ENCODE peak calls at places on chromosomes 6 and 20, in eight cellular contexts. N, G, R, O, Z, K, I and U are unnamed samples. For H3K36me3, the result is how much of the 10 kb centered on the place peaks cover.

GRCh38 chr6:53581161-53581560 is 36.3 kb upstream of the GCLC start:
- DNase-seq in Z (peak), O (no peak), R (peak), N (no peak), I (no peak), K (no peak), G (no peak), U (no peak)

GRCh38 chr6:14467591-14467990 is 350.0 kb downstream of the CD83 start:
- DNase-seq in G (no peak), I (no peak), O (no peak), Z (no peak), K (no peak), N (no peak), R (no peak), U (no peak)

GRCh38 chr6:57432162-57432561 is 114.7 kb downstream of the PRIM2 start:
- DNase-seq in G (no peak), N (no peak), I (no peak), Z (peak), O (no peak), K (no peak), R (no peak), U (no peak)

GRCh38 chr6:44801188-44801587 is 413.7 kb downstream of the CDC5L start:
- DNase-seq in Z (no peak), G (no peak), I (no peak), K (no peak), R (no peak), O (no peak), N (no peak), U (no peak)

GRCh38 chr20:34544109-34544793 is 14.3 kb upstream of the MAP1LC3A start:
- DNase-seq in O (no peak), R (no peak), K (no peak), N (no peak), I (no peak), Z (no peak), G (no peak), U (peak)

GRCh38 chr6:40999498-41000070 is 39.4 kb downstream of the UNC5CL start:
- DNase-seq in I (no peak), Z (no peak), R (no peak), O (no peak), G (no peak), N (no peak), K (peak), U (peak)

GRCh38 chr6:134853111-134854055 is 96.5 kb downstream of the ALDH8A1 start:
- DNase-seq in G (peak), O (no peak), I (no peak), Z (no peak), K (no peak), N (peak), R (peak), U (no peak)

GRCh38 chr6:41503841-41504525 is 42.2 kb upstream of the FOXP4 start:
- DNase-seq in G (no peak), O (no peak), N (no peak), I (no peak), R (peak), Z (peak), K (no peak), U (no peak)

GRCh38 chr6:62982951-62983350 is 228.3 kb upstream of the FKBP1C start:
- DNase-seq in Z (no peak), K (no peak), R (no peak), I (no peak), G (no peak), O (no peak), N (no peak), U (no peak)

GRCh38 chr6:35727935-35728662 is 8.7 kb upstream of the ARMC12 start:
- DNase-seq in K (peak), O (peak), N (no peak), G (peak), I (peak), R (peak), Z (peak), U (peak)

GRCh38 chr6:143513410-143513809 is 1.9 kb upstream of the FUCA2 start:
- DNase-seq in G (no peak), K (peak), N (no peak), Z (no peak), I (peak), O (no peak), R (no peak), U (peak)

GRCh38 chr20:48282591-48283228 is 497.4 kb upstream of the SULF2 start:
- DNase-seq in I (no peak), O (no peak), G (no peak), Z (no peak), R (no peak), N (no peak), K (no peak), U (no peak)

GRCh38 chr20:44683263-44684046 is 31.7 kb upstream of the CCN5 start:
- DNase-seq in G (peak), K (peak), O (no peak), I (peak), N (no peak), R (peak), Z (no peak), U (peak)

GRCh38 chr20:7728373-7728772 is 211.9 kb downstream of the HAO1 start:
- DNase-seq in R (peak), Z (no peak), N (no peak), K (no peak), O (no peak), I (no peak), G (no peak), U (no peak)

GRCh38 chr6:143673638-143674037 is 4.1 kb upstream of the PHACTR2 start:
- DNase-seq in I (no peak), R (peak), O (no peak), G (peak), Z (peak), K (peak), N (no peak), U (no peak)

GRCh38 chr20:57667385-57667784 is 42.4 kb downstream of the PMEPA1 start:
- DNase-seq in O (no peak), N (no peak), Z (no peak), G (no peak), R (no peak), I (no peak), K (no peak), U (no peak)

GRCh38 chr6:15553031-15553430 is 109.8 kb downstream of the DTNBP1 start:
- DNase-seq in G (no peak), I (no peak), K (no peak), Z (no peak), R (no peak), N (no peak), O (no peak), U (no peak)

GRCh38 chr6:1020837-1021236 is 291.1 kb upstream of the FOXQ1 start:
- DNase-seq in R (no peak), N (no peak), G (no peak), Z (no peak), O (no peak), I (no peak), K (no peak), U (no peak)

GRCh38 chr20:23103284-23104018 is 17.3 kb upstream of the CD93 start:
- DNase-seq in I (no peak), Z (no peak), R (no peak), N (no peak), K (no peak), G (no peak), O (no peak), U (no peak)

GRCh38 chr6:127182501-127182900 is 64.0 kb downstream of the RSPO3 start:
- DNase-seq in Z (no peak), N (no peak), R (no peak), K (no peak), I (no peak), O (no peak), G (no peak), U (no peak)

DNA sequence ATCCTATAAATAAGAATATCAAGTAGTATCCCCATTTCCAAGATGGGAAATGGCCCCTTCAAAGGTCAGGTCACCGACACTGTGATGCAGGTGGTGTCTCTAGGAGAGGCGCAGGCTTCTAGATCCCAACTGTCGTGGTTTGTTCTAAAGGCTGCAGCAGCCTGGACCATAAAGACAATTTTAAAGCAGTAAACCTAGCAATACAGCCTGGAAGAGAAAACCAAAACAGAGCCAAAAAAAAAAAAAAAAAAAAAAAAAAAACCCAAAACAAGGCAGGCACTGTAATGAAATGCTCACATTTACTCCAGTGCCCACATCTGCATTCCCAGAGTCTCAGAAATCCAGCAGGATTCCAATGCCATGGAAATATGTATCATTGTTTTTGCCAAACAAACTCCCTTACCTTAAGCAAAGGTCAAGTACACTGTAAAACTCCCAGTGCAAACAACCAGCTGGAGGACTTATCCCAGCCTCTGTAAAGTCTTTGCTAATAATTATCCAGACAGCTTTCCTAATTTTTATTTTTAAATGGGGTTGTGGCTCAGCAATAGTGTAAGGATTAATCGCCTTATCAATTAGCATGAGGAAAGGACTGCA is 98.2 kb downstream of the PSMG4 start:
- DNase-seq in O (no peak), G (no peak), I (no peak), N (no peak), R (no peak), K (no peak), Z (no peak), U (no peak)
- H3K27ac ChIP-seq in O (peak), G (no peak), I (no peak), N (peak), R (no peak), K (peak), Z (no peak), U (no peak)

GRCh38 chr6:9606435-9607134 is 808.3 kb downstream of the TFAP2A start:
- DNase-seq in N (no peak), G (no peak), K (no peak), O (no peak), Z (no peak), R (no peak), I (no peak), U (no peak)
- H3K4me3 ChIP-seq in N (no peak), G (no peak), K (no peak), O (no peak), Z (no peak), R (no peak), I (no peak), U (no peak)

DNA sequence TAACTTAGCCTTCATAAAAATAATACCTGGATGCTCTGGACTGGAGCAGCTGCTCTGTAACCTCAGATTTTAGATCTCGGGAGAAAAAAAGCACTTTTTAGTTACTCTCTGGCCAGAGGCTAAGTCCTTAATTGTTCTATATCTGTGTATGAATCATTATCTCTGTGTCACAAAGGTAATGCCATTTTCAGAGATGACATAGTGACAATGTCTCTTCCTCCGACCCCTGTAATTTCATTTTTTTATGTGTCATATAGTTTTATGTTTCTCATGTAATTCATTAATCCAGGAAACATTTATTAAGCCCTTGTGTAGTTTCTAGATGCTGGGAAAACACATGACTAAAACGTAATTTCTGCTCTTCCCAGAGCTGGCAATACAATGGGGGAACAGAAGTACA is 55.6 kb downstream of the SENP6 start:
- DNase-seq in O (no peak), G (no peak), Z (no peak), R (no peak), I (no peak), K (no peak), N (no peak), U (no peak)
- H3K36me3 ChIP-seq in O (half or more), G (under half), Z (half or more), R (under half), I (under half), K (half or more), N (under half), U (under half)

GRCh38 chr6:39400026-39400425 is 77.5 kb upstream of the KCNK16 start:
- DNase-seq in I (no peak), R (no peak), N (no peak), G (no peak), K (no peak), Z (no peak), O (no peak), U (no peak)
- H3K27ac ChIP-seq in I (no peak), R (no peak), N (no peak), G (no peak), K (no peak), Z (no peak), O (no peak), U (no peak)

DNA sequence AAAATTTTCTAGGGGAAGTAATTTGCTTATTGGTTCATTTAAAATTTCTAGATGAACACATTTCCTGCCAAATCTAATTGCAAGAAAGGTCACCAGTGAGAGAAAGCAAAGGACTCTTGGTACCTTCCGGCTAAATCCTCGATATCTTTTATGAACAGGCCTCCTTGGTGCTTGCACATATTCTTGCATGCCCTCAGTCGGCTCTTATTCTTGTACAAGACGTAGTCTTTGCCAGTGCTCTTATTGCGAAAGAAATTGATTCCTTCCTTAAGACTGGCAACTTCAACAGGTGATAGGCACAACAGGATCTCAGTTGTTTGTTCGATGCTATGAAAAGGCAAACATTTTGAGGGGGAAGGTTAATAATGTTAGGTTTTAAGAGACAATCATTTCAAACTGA is 141.7 kb upstream of the CARMIL1 start:
- DNase-seq in O (no peak), K (no peak), G (no peak), N (no peak), I (no peak), Z (no peak), R (no peak), U (peak)
- H3K4me3 ChIP-seq in O (peak), K (peak), G (no peak), N (no peak), I (peak), Z (no peak), R (no peak), U (peak)

GRCh38 chr6:42692151-42692911 is 30.1 kb downstream of the PRPH2 start:
- DNase-seq in R (peak), I (no peak), K (no peak), O (no peak), G (no peak), N (no peak), Z (peak), U (no peak)
- H3K36me3 ChIP-seq in R (under half), I (under half), K (half or more), O (under half), G (under half), N (under half), Z (under half), U (half or more)

DNA sequence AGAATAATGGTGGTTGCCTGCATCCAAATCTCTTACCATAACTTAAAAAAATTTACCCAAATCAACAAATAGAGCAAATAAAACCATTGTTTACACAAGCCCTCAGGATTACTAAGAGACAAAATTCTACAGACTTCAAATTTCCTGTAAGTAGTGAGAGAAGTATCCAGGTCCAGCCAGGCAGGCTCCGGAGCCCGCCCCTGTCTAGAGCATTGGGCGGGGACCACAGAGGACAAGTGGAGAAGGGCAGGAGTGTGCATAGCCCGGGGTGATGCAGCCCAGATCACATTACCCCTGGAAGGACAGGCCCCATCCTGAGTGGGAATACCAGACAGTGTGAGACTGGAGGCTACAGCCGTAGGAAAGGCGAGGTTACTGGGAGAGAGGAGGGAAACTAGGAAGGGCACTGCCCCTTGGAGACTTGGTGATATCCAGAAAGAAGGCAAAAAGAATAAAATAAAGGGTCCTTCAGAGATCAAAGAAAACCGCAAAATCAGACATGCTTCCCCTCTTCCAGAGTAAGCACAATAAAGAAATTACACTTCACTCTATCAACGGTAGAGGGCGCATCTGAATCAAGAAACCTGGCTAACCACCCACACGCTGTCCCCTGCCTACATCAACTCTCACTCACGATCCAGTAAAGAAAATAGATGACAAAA is 26.6 kb downstream of the RIN2 start:
- DNase-seq in G (peak), Z (peak), N (peak), K (peak), R (peak), I (no peak), O (no peak), U (no peak)
- H3K27ac ChIP-seq in G (peak), Z (peak), N (peak), K (peak), R (peak), I (no peak), O (peak), U (no peak)